ENCODE peak calls at places on chromosomes 5 and 9, in eight cellular contexts. B is activated CD4-positive, alpha-beta T cell treated with anti-CD3 and anti-CD28 coated beads, Interleukin-2, amount 50 U/mL, for 24 hours; N is activated naive CD8-positive, alpha-beta T cell treated with anti-CD3 and anti-CD28 coated beads, Interleukin-2, amount 50 U/mL, for 24 hours; V is stimulated activated CD4-positive, alpha-beta T cell treated with anti-CD3 and anti-CD28 coated beads, Interleukin-1b, Interleukin-23, amount 100 ng/mL, for 48 hours; M is NCI-H2081; K is HTR-8/SVneo; Z is AG08396; J is midbrain. X is an unnamed sample.

GRCh38 chr9:127566351-127567001 is 45.6 kb upstream of the STXBP1 start:
- DNase-seq in N (no peak), J (no peak), K (no peak), M (no peak), B (no peak), V (no peak), Z (no peak), X (no peak)

GRCh38 chr9:95910023-95910706 is 34.7 kb downstream of the ERCC6L2 start:
- DNase-seq in V (no peak), J (no peak), B (no peak), M (no peak), N (no peak), K (no peak), Z (no peak), X (no peak)

GRCh38 chr5:80659111-80659510 is 4.3 kb upstream of the DHFR start:
- DNase-seq in B (no peak), M (no peak), K (no peak), Z (peak; percentile 21), J (no peak), V (no peak), N (no peak), X (no peak)

GRCh38 chr5:1685076-1685475 is 114.6 kb downstream of the MRPL36 start:
- DNase-seq in Z (no peak), N (no peak), V (no peak), J (no peak), B (no peak), K (no peak), M (peak; percentile 24), X (no peak)

GRCh38 chr9:100070071-100070470 is 28.7 kb downstream of the ERP44 start:
- DNase-seq in V (no peak), N (no peak), J (no peak), K (no peak), Z (no peak), M (no peak), B (no peak), X (no peak)

GRCh38 chr5:122195784-122196394 is 66.5 kb downstream of the ZNF474 start:
- DNase-seq in Z (peak; percentile 37), B (no peak), J (peak; percentile 56), N (no peak), V (no peak), K (peak; percentile 18), M (peak; percentile 52), X (peak; percentile 77)

GRCh38 chr9:136947955-136948510 is 3.0 kb downstream of the C8G start:
- DNase-seq in J (peak; percentile 69), Z (peak; percentile 64), K (peak; percentile 41), M (no peak), B (no peak), N (peak; percentile 57), V (no peak), X (peak; percentile 85)

GRCh38 chr5:88772047-88772446 is 110.9 kb downstream of the MEF2C start:
- DNase-seq in J (no peak), M (no peak), N (no peak), B (no peak), V (no peak), K (no peak), Z (no peak), X (no peak)

GRCh38 chr5:154115314-154115713 is 75.2 kb upstream of the GALNT10 start:
- DNase-seq in V (no peak), J (no peak), Z (no peak), B (no peak), M (no peak), N (no peak), K (no peak), X (no peak)

GRCh38 chr5:67548520-67549262 is 352.1 kb upstream of the CD180 start:
- DNase-seq in Z (no peak), J (no peak), M (no peak), B (no peak), K (no peak), N (no peak), V (no peak), X (no peak)

GRCh38 chr9:120985759-120986353 is 59.3 kb upstream of the TRAF1 start:
- DNase-seq in K (peak; percentile 39), V (no peak), B (no peak), N (no peak), M (peak; percentile 61), Z (peak; percentile 30), J (peak; percentile 50), X (peak; percentile 66)

GRCh38 chr9:33418090-33418489 is 15.7 kb upstream of the AQP7 start:
- DNase-seq in N (no peak), M (no peak), B (no peak), V (no peak), K (no peak), J (no peak), Z (no peak), X (no peak)

GRCh38 chr5:57007349-57007748 is 55.4 kb upstream of the MIER3 start:
- DNase-seq in N (no peak), Z (no peak), M (no peak), B (no peak), J (no peak), K (no peak), V (no peak), X (no peak)

GRCh38 chr5:68406767-68407232 is 191.2 kb downstream of the PIK3R1 start:
- DNase-seq in J (no peak), N (no peak), Z (no peak), M (no peak), V (no peak), B (no peak), K (no peak), X (peak; percentile 8)

GRCh38 chr5:78243639-78244038 is 50.9 kb downstream of the AP3B1 start:
- DNase-seq in K (peak; percentile 17), M (no peak), J (no peak), Z (peak; percentile 40), N (no peak), B (no peak), V (no peak), X (no peak)

GRCh38 chr9:128213746-128214497 is 10.7 kb downstream of the DNM1 start:
- DNase-seq in N (no peak), Z (no peak), V (no peak), J (no peak), B (no peak), M (no peak), K (no peak), X (no peak)

GRCh38 chr5:107129051-107129450 is 541.7 kb downstream of the EFNA5 start:
- DNase-seq in K (no peak), V (no peak), M (peak; percentile 2), J (no peak), Z (no peak), B (no peak), N (no peak), X (no peak)

GRCh38 chr9:97852001-97852398 is 1.0 kb upstream of the FOXE1 start:
- DNase-seq in N (no peak), Z (no peak), J (no peak), B (no peak), K (no peak), V (no peak), M (no peak), X (no peak)

GRCh38 chr5:7927466-7928375 is 58.8 kb downstream of the MTRR start:
- DNase-seq in N (peak; percentile 45), Z (peak; percentile 72), V (peak; percentile 27), K (peak; percentile 87), M (peak; percentile 89), B (peak; percentile 3), J (peak; percentile 66), X (peak; percentile 77)

GRCh38 chr5:77843570-77844407 is 67.7 kb upstream of the TBCA start:
- DNase-seq in K (no peak), J (peak; percentile 69), Z (peak; percentile 34), M (no peak), V (no peak), N (no peak), B (no peak), X (peak; percentile 50)

GRCh38 chr5:3905031-3905430 is 309.4 kb downstream of the IRX1 start:
- DNase-seq in M (no peak), B (no peak), J (no peak), N (no peak), V (no peak), Z (no peak), K (no peak), X (no peak)

GRCh38 chr5:43215073-43215631 is 23.1 kb downstream of the NIM1K start:
- DNase-seq in N (no peak), M (no peak), J (no peak), B (no peak), K (no peak), V (no peak), Z (no peak), X (no peak)

GRCh38 chr5:73339711-73340110 is 108.9 kb downstream of the FOXD1 start:
- DNase-seq in M (no peak), J (no peak), K (no peak), V (no peak), N (no peak), Z (no peak), B (no peak), X (no peak)